ENCODE peak calls at places on chromosomes 16 and 17, in five cellular contexts. M is mesothelial cell of epicardium, N is HCT116, B is WERI-Rb-1, O is RWPE1. Q is an unnamed sample.

GRCh38 chr17:67139289-67139688 is 94.9 kb downstream of the CACNG1 start:
- DNase-seq in M (no peak), N (no peak), B (no peak), O (no peak), Q (no peak)

GRCh38 chr17:77503916-77504651 is 363.3 kb downstream of the SEC14L1 start:
- DNase-seq in M (no peak), N (no peak), B (peak; percentile 9), O (no peak), Q (no peak)

GRCh38 chr17:66602659-66603363 is 232.1 kb upstream of the CACNG5 start:
- DNase-seq in M (no peak), N (no peak), B (no peak), O (no peak), Q (no peak)

GRCh38 chr17:28191018-28191417 is 128.0 kb upstream of the TMEM97 start:
- DNase-seq in M (no peak), N (no peak), B (no peak), O (no peak), Q (no peak)

GRCh38 chr16:64648282-64648681 is 473.6 kb downstream of the CDH11 start:
- DNase-seq in M (no peak), N (no peak), B (no peak), O (no peak), Q (no peak)

GRCh38 chr17:66310528-66311148 is 8.2 kb downstream of the PRKCA start:
- DNase-seq in M (no peak), N (no peak), B (peak; percentile 19), O (no peak), Q (no peak)

GRCh38 chr17:2481760-2482159 is 29.9 kb downstream of the METTL16 start:
- DNase-seq in M (no peak), N (no peak), B (no peak), O (no peak), Q (no peak)

GRCh38 chr17:64041912-64042311 is 21.5 kb upstream of the ICAM2 start:
- DNase-seq in M (no peak), N (no peak), B (no peak), O (no peak), Q (no peak)

GRCh38 chr16:1996175-1996574 is 6.4 kb downstream of the SYNGR3 start:
- DNase-seq in M (no peak), N (no peak), B (no peak), O (no peak), Q (no peak)

GRCh38 chr17:21298056-21298982 is 13.8 kb downstream of the MAP2K3 start:
- DNase-seq in M (no peak), N (no peak), B (no peak), O (no peak), Q (no peak)

GRCh38 chr17:21298983-21299519 is 14.5 kb downstream of the MAP2K3 start:
- DNase-seq in M (no peak), N (no peak), B (no peak), O (no peak), Q (no peak)

GRCh38 chr17:21296097-21297025 is 11.8 kb downstream of the MAP2K3 start:
- DNase-seq in M (no peak), N (no peak), B (no peak), O (no peak), Q (no peak)

GRCh38 chr17:21297026-21297520 is 12.6 kb downstream of the MAP2K3 start:
- DNase-seq in M (no peak), N (no peak), B (no peak), O (no peak), Q (no peak)

GRCh38 chr17:21297597-21297996 is 13.1 kb downstream of the MAP2K3 start:
- DNase-seq in M (no peak), N (no peak), B (no peak), O (no peak), Q (no peak)
- TF ChIP-seq CTCF in M (no peak), N (no peak), B (no peak), O (no peak), Q (no peak)

DNA sequence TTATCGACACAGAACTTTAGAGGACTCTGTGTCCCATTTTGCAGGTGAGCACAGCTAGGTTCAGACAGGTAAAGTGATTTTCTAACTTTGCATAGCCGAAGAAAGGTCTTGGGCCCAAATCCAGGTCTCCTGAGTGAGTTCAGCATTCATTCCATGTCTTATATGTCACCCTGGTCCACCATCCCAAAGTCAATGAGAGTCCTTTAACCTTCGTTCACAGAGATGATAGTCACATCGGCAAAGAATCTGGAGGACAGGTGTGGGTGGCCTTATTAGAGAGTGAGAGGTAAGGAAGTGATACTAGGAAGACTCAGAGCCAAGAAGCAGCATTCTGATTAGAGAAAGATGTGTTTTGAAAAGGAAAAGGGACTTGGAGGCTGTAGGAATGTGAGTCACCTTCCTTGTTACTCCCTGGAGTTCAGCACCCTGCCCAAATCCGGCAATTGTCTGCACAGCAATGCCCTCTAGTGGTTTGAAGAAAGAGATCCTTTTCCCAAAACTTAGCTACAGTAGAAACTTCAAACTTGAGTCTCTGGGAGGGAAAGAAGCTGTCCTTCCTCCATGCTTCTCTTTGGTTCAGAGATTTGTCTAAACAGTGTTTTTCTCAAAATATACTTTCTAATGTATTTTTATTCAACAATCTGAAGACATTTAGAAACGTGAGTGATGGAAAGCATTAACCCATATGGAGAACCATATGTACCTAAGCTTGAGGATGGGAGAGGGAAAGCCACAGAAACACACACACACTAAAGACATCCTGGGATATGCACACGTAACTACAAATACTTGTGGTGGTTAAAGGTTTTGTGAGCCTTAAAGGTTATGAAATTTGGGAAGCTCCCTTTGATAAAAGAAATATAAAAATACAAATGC is 96.4 kb upstream of the SHISA6 start:
- DNase-seq in M (no peak), N (no peak), B (peak; percentile 40), O (peak; percentile 17), Q (no peak)
- TF ChIP-seq CTCF in M (peak; percentile 57), N (peak; percentile 42), B (peak; percentile 70), O (peak; percentile 59), Q (no peak)

DNA sequence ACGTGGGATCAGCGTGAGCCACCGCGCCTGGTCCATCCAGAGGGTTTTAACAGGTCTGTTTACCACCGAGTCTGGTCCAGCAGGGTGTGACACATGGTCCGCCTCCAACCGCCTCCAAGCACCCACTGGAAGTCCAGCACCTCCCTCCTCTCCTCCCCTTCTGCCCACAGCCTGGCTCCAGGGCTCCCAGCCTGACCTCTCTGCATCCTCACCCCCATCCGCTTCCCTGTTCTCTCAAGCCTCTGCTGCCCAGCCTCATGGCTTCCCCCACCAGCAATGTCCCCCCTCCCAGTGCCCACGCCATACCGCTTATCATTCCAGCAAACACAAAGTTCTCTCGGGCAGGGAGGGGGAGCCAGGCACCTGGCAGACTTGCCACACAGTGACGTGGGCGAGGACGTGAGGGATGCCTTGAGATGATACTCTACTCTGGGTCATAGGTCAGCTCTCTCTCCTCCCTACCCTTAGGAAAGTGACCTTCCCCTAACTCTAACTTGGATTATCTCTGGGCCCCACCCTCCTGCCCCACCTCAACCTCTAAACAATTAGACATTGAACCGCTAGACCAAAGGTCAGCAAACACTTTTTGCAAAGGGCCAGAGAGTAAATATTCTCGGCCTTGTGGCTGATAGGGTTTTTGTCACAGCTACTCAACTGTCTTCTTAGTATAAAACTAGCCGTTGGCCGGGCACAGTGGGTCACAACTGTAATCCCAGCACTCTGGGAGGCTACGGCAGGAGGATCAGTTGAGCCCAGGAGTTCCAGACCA is 23.1 kb downstream of the CDC42EP4 start:
- DNase-seq in M (no peak), N (no peak), B (no peak), O (no peak), Q (no peak)
- TF ChIP-seq CTCF in M (no peak), N (no peak), B (no peak), O (no peak), Q (no peak)

DNA sequence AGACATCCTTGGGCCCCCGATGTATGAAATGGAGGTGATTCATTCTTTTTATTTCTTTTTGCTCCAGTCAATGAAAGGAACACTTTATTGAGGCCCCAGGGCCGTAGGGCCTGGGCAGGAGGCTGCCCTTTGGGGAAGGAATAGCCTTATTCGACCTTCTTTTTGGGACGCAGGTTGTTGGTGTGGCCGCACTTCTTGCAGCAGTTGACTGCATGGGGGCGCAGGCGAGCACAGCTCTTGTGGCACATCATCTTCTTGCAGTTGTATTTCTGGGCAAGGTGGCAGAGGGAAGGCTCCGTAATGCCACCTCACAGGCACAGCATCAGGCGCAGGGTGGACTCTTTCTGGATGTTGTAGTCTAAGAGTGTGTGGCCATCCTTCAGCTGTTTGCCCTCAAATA is 50.9 kb downstream of the SIAH1 start:
- DNase-seq in M (no peak), N (no peak), B (no peak), O (no peak), Q (no peak)
- TF ChIP-seq CTCF in M (no peak), N (peak; percentile 23), B (peak; percentile 25), O (no peak), Q (no peak)